ENCODE peak calls at places on chromosomes 4 and X, in six cellular contexts. T is activated gamma-delta T cell treated with Interleukin-2 at 50 U/mL for 16 hours; Z is Right ventricle myocardium inferior; K is pons; O is anterior cingulate cortex; P is activated CD8-positive, alpha-beta memory T cell treated with anti-CD3 and anti-CD28 coated beads for 1 hour. L is an unnamed sample.

GRCh38 chrX:23626651-23627050 is 40.6 kb upstream of the PRDX4 start:
- DNase-seq in P (no peak), T (no peak), K (no peak), O (no peak), Z (no peak), L (no peak)

GRCh38 chrX:45788315-45788714 is 587.6 kb upstream of the DIPK2B start:
- DNase-seq in Z (no peak), P (no peak), K (no peak), O (no peak), T (no peak), L (no peak)

GRCh38 chrX:107629533-107629909 is 1.2 kb downstream of the PRPS1 start:
- DNase-seq in Z (no peak), O (no peak), K (peak; percentile 24), P (no peak), T (no peak), L (no peak)

GRCh38 chrX:118495958-118496762 is 545 bp downstream of the DOCK11 start:
- DNase-seq in O (no peak), Z (peak; percentile 84), T (peak; percentile 75), K (peak; percentile 24), P (peak; percentile 58), L (no peak)

GRCh38 chr4:7625073-7625472 is 190.3 kb upstream of the PSAPL1 start:
- DNase-seq in O (peak; percentile 29), T (no peak), P (no peak), Z (no peak), K (peak; percentile 72), L (no peak)

GRCh38 chrX:102085706-102086105 is 39.8 kb upstream of the TCEAL2 start:
- DNase-seq in K (no peak), O (no peak), T (no peak), Z (no peak), P (no peak), L (no peak)

GRCh38 chr4:6221851-6222760 is 21.8 kb upstream of the JAKMIP1 start:
- DNase-seq in O (peak; percentile 80), Z (no peak), T (peak; percentile 30), K (peak; percentile 54), P (no peak), L (no peak)

GRCh38 chr4:80097395-80098177 is 24.6 kb upstream of the ANTXR2 start:
- DNase-seq in Z (peak; percentile 65), T (no peak), K (no peak), O (no peak), P (no peak), L (no peak)

GRCh38 chr4:65865489-65865888 is 195.2 kb upstream of the EPHA5 start:
- DNase-seq in K (no peak), P (no peak), T (no peak), O (no peak), Z (no peak), L (no peak)

GRCh38 chr4:54495091-54495490 is 162.7 kb upstream of the KIT start:
- DNase-seq in Z (no peak), P (no peak), O (no peak), K (no peak), T (no peak), L (no peak)